ENCODE peak calls at places on chromosomes 3 and 15, in seven cellular contexts. V, K, D, E, T, X and P are unnamed samples.

GRCh38 chr3:111311709-111312235 is 230.2 kb upstream of the CD96 start:
- DNase-seq in V (no peak), K (no peak), D (peak; percentile 37), E (no peak), T (no peak), X (peak; percentile 97), P (peak; percentile 28)

GRCh38 chr3:143786229-143787199 is 61.8 kb downstream of the SLC9A9 start:
- DNase-seq in V (peak; percentile 35), K (no peak), D (no peak), E (no peak), T (peak; percentile 11), X (no peak), P (no peak)

GRCh38 chr3:48068886-48069285 is 52.7 kb upstream of the MAP4 start:
- DNase-seq in V (no peak), K (no peak), D (no peak), E (no peak), T (no peak), X (no peak), P (no peak)

GRCh38 chr15:39846108-39846507 is 63.5 kb upstream of the FSIP1 start:
- DNase-seq in V (no peak), K (no peak), D (no peak), E (no peak), T (no peak), X (no peak), P (no peak)

GRCh38 chr15:65344214-65344908 is 33.4 kb downstream of the IGDCC3 start:
- DNase-seq in V (no peak), K (no peak), D (no peak), E (no peak), T (peak; percentile 15), X (no peak), P (no peak)

GRCh38 chr3:58963928-58964497 is 85.8 kb downstream of the CFAP20DC start:
- DNase-seq in V (no peak), K (no peak), D (no peak), E (no peak), T (no peak), X (no peak), P (no peak)

GRCh38 chr15:87461621-87462020 is 794.9 kb downstream of the NTRK3 start:
- DNase-seq in V (no peak), K (no peak), D (no peak), E (no peak), T (no peak), X (no peak), P (peak; percentile 17)

GRCh38 chr3:59425371-59425770 is 375.5 kb upstream of the CFAP20DC start:
- DNase-seq in V (peak; percentile 66), K (no peak), D (peak; percentile 29), E (no peak), T (no peak), X (no peak), P (peak; percentile 24)

GRCh38 chr15:52651868-52652267 is 27.3 kb downstream of the ATOSA start:
- DNase-seq in V (peak; percentile 72), K (no peak), D (peak; percentile 81), E (no peak), T (peak; percentile 65), X (peak; percentile 3), P (peak; percentile 80)
- H3K4me3 ChIP-seq in V (no peak overlapping the region), K (no peak overlapping the region), D (peak overlapping the region; percentile 35), E (peak overlapping the region; percentile 31), T (no peak overlapping the region), X (no peak overlapping the region), P (peak overlapping the region; percentile 19)

GRCh38 chr3:98991393-98991792 is 89.9 kb upstream of the DCBLD2 start:
- DNase-seq in V (no peak), K (no peak), D (no peak), E (no peak), T (no peak), X (no peak), P (no peak)
- TF ChIP-seq CTCF in V (no peak), K (no peak), D (peak; percentile 20), E (no peak), T (no peak), X (no peak), P (peak; percentile 41)

DNA sequence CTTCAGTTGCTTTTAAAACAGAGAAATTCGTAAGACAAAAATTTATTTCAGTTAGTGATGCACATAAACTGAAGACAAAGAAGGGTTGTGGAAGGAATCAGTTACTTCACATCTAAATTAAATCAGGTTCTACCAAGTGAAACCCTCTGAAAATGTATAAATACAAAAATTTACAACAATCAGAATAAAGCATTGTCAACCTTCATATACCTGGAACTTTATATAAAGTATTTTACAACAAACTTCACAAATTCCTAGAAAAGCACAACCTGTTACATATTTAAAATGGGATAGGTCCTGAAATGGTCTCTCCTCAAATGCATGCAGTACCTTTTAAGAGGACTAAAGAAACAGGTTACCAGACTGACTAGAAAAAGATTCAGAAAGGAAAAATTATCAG is 26.9 kb downstream of the ATOSA start:
- DNase-seq in V (no peak), K (no peak), D (no peak), E (no peak), T (no peak), X (no peak), P (no peak)
- H3K4me3 ChIP-seq in V (no peak overlapping the region), K (no peak overlapping the region), D (no peak overlapping the region), E (no peak overlapping the region), T (no peak overlapping the region), X (no peak overlapping the region), P (no peak overlapping the region)

DNA sequence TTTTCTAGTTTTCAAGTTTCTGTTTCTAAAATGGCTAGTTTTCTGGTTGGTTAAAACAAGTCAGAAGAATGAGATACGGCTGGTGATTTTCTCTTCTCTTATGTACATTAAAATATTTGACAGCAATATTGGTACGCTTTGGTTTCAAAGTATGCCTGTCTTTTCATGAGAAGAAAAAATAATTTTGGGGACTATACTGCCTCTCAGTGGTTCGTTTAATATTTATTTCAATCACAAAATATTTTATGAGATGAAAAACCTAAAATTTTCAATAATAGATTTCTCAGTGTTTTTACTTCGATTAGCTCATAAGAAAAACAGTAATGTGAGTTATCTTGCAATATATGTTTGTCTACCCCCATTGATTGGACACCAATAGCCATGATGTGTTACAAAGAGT is 72.8 kb upstream of the AADACL2 start:
- DNase-seq in V (no peak), K (no peak), D (no peak), E (no peak), T (no peak), X (no peak), P (no peak)
- TF ChIP-seq CTCF in V (no peak), K (no peak), D (no peak), E (no peak), T (no peak), X (no peak), P (no peak)

GRCh38 chr3:142065932-142066331 is 83.4 kb downstream of the TFDP2 start:
- DNase-seq in V (no peak), K (no peak), D (no peak), E (no peak), T (no peak), X (no peak), P (no peak)
- H3K4me3 ChIP-seq in V (no peak overlapping the region), K (no peak overlapping the region), D (no peak overlapping the region), E (no peak overlapping the region), T (no peak overlapping the region), X (no peak overlapping the region), P (no peak overlapping the region)

GRCh38 chr3:196198771-196199753 is 12.1 kb downstream of the ZDHHC19 start:
- DNase-seq in V (no peak), K (no peak), D (no peak), E (no peak), T (no peak), X (no peak), P (no peak)
- TF ChIP-seq CTCF in V (no peak), K (no peak), D (no peak), E (no peak), T (no peak), X (peak; percentile 32), P (peak; percentile 30)